ENCODE peak calls at places on chromosomes 1 and 21, in four cellular contexts. One of them, this sample, is unnamed.

GRCh38 chr1:199856381-199856780 is 171.1 kb upstream of the NR5A2 start:
- DNase-seq in PC-3: no peak
- DNase-seq in sigmoid colon: no peak
- DNase-seq in astrocyte of the spinal cord: no peak
- DNase-seq in this sample: no peak

GRCh38 chr1:38353956-38354355 is 307.4 kb upstream of the POU3F1 start:
- DNase-seq in sigmoid colon: no peak
- DNase-seq in PC-3: no peak
- DNase-seq in astrocyte of the spinal cord: no peak
- DNase-seq in this sample: no peak

GRCh38 chr1:21272540-21272939 is 17.7 kb downstream of the ECE1 start:
- DNase-seq in sigmoid colon: no peak
- DNase-seq in PC-3: no peak
- DNase-seq in astrocyte of the spinal cord: no peak
- DNase-seq in this sample: no peak

GRCh38 chr1:180155202-180155682 is 573 bp downstream of the QSOX1 start:
- DNase-seq in astrocyte of the spinal cord: no peak
- DNase-seq in PC-3: no peak
- DNase-seq in sigmoid colon: no peak
- DNase-seq in this sample: no peak

GRCh38 chr1:94646786-94647555 is 105.4 kb upstream of the F3 start:
- DNase-seq in astrocyte of the spinal cord: no peak
- DNase-seq in sigmoid colon: no peak
- DNase-seq in PC-3: no peak
- DNase-seq in this sample: peak

GRCh38 chr1:26833432-26834405 is 7.2 kb downstream of the ZDHHC18 start:
- DNase-seq in PC-3: no peak
- DNase-seq in astrocyte of the spinal cord: no peak
- DNase-seq in sigmoid colon: no peak
- DNase-seq in this sample: no peak

GRCh38 chr1:151164732-151165280 is 896 bp downstream of the LYSMD1 start:
- DNase-seq in sigmoid colon: no peak
- DNase-seq in PC-3: no peak
- DNase-seq in astrocyte of the spinal cord: no peak
- DNase-seq in this sample: no peak

GRCh38 chr1:53057134-53057533 is 4.9 kb upstream of the PODN start:
- DNase-seq in sigmoid colon: no peak
- DNase-seq in PC-3: no peak
- DNase-seq in astrocyte of the spinal cord: no peak
- DNase-seq in this sample: no peak

GRCh38 chr1:212699839-212700596 is at the start of gene BATF3:
- DNase-seq in sigmoid colon: peak
- DNase-seq in PC-3: no peak
- DNase-seq in astrocyte of the spinal cord: no peak
- DNase-seq in this sample: no peak

GRCh38 chr1:160781914-160782689 is 13.9 kb upstream of the LY9 start:
- DNase-seq in sigmoid colon: no peak
- DNase-seq in PC-3: no peak
- DNase-seq in astrocyte of the spinal cord: no peak
- DNase-seq in this sample: no peak

GRCh38 chr1:71494163-71494562 is 413.3 kb upstream of the ZRANB2 start:
- DNase-seq in astrocyte of the spinal cord: no peak
- DNase-seq in sigmoid colon: no peak
- DNase-seq in PC-3: peak
- DNase-seq in this sample: peak

GRCh38 chr1:25619101-25619890 is 2.7 kb downstream of the MAN1C1 start:
- DNase-seq in PC-3: peak
- DNase-seq in sigmoid colon: no peak
- DNase-seq in astrocyte of the spinal cord: no peak
- DNase-seq in this sample: no peak

GRCh38 chr1:9080704-9081291 is 11.4 kb upstream of the SLC2A5 start:
- DNase-seq in sigmoid colon: no peak
- DNase-seq in astrocyte of the spinal cord: peak
- DNase-seq in PC-3: peak
- DNase-seq in this sample: no peak

GRCh38 chr1:242525769-242526168 is 1.3 kb upstream of the PLD5 start:
- DNase-seq in astrocyte of the spinal cord: no peak
- DNase-seq in PC-3: no peak
- DNase-seq in sigmoid colon: no peak
- DNase-seq in this sample: no peak

GRCh38 chr21:35509004-35509704 is 460.1 kb upstream of the RUNX1 start:
- DNase-seq in PC-3: no peak
- DNase-seq in sigmoid colon: no peak
- DNase-seq in astrocyte of the spinal cord: no peak
- DNase-seq in this sample: no peak
- TF ChIP-seq CTCF in PC-3: no peak
- TF ChIP-seq CTCF in sigmoid colon: no peak
- TF ChIP-seq CTCF in astrocyte of the spinal cord: no peak
- TF ChIP-seq CTCF in this sample: no peak

GRCh38 chr1:246280551-246280950 is 226.5 kb downstream of the SMYD3 start:
- DNase-seq in sigmoid colon: no peak
- DNase-seq in PC-3: peak
- DNase-seq in astrocyte of the spinal cord: peak
- DNase-seq in this sample: peak
- TF ChIP-seq CTCF in sigmoid colon: no peak
- TF ChIP-seq CTCF in PC-3: peak
- TF ChIP-seq CTCF in astrocyte of the spinal cord: peak
- TF ChIP-seq CTCF in this sample: peak

DNA sequence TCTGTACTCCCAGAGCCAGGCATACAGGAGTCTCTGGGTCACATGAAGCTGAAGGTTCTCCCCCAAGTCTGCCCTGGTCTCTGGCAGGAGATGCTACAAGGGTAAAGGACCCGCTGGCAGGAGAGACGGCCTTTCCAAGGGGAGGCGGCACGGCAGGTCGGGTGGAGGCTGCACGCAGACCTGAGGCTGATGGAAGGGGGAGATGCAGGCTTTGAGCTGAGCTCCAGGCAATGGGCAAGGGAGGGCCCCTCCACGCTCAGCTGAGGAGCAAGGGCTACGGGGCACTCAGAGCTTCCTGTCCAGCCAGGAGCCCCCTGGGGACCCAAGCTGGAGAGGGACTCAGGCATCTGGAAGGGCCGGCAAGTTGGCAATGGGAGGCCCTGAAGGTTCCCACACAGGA is 50.3 kb downstream of the MEGF6 start:
- DNase-seq in sigmoid colon: no peak
- DNase-seq in astrocyte of the spinal cord: no peak
- DNase-seq in PC-3: no peak
- DNase-seq in this sample: no peak
- TF ChIP-seq CTCF in sigmoid colon: no peak
- TF ChIP-seq CTCF in astrocyte of the spinal cord: no peak
- TF ChIP-seq CTCF in PC-3: no peak
- TF ChIP-seq CTCF in this sample: no peak

GRCh38 chr1:15847100-15847892 is at the start of gene SPEN:
- DNase-seq in sigmoid colon: peak
- DNase-seq in PC-3: peak
- DNase-seq in astrocyte of the spinal cord: peak
- DNase-seq in this sample: peak
- TF ChIP-seq CTCF in sigmoid colon: peak
- TF ChIP-seq CTCF in PC-3: no peak
- TF ChIP-seq CTCF in astrocyte of the spinal cord: no peak
- TF ChIP-seq CTCF in this sample: no peak

DNA sequence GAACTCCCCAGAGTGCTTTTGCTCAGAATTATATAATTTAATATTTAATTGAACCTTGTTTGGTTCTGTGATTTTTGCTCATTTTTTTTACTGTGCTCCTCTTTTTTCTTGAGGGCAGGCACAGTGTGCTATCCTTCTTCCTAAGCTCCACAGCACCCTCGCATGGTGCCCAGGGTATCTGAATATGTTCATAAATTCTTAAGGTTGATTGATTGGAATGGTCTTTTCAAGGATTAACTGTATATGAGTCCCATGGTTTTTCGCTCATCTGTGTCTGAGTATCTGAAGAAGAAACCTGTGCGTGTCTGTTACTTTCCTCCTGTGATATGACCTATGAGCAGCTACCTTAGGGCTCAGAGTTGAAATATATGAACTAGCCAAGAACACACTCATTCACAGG is 393.7 kb downstream of the HLX start:
- DNase-seq in PC-3: peak
- DNase-seq in sigmoid colon: no peak
- DNase-seq in astrocyte of the spinal cord: no peak
- DNase-seq in this sample: no peak
- TF ChIP-seq CTCF in PC-3: peak
- TF ChIP-seq CTCF in sigmoid colon: no peak
- TF ChIP-seq CTCF in astrocyte of the spinal cord: no peak
- TF ChIP-seq CTCF in this sample: peak

GRCh38 chr1:61851849-61852692 is 109.8 kb downstream of the PATJ start:
- DNase-seq in PC-3: peak
- DNase-seq in astrocyte of the spinal cord: peak
- DNase-seq in sigmoid colon: no peak
- DNase-seq in this sample: peak
- TF ChIP-seq CTCF in PC-3: peak
- TF ChIP-seq CTCF in astrocyte of the spinal cord: peak
- TF ChIP-seq CTCF in sigmoid colon: peak
- TF ChIP-seq CTCF in this sample: peak

GRCh38 chr1:41024953-41025352 is 3.4 kb upstream of the SLFNL1 start:
- DNase-seq in astrocyte of the spinal cord: no peak
- DNase-seq in PC-3: no peak
- DNase-seq in sigmoid colon: no peak
- DNase-seq in this sample: no peak

GRCh38 chr1:41021526-41022308 is at the start of gene SLFNL1:
- DNase-seq in PC-3: no peak
- DNase-seq in astrocyte of the spinal cord: no peak
- DNase-seq in sigmoid colon: no peak
- DNase-seq in this sample: peak

GRCh38 chr1:41022424-41022823 is 899 bp upstream of the SLFNL1 start:
- DNase-seq in PC-3: no peak
- DNase-seq in astrocyte of the spinal cord: no peak
- DNase-seq in sigmoid colon: no peak
- DNase-seq in this sample: no peak

GRCh38 chr1:41025979-41026819 is 4.7 kb upstream of the SLFNL1 start:
- DNase-seq in astrocyte of the spinal cord: no peak
- DNase-seq in PC-3: no peak
- DNase-seq in sigmoid colon: no peak
- DNase-seq in this sample: no peak

DNA sequence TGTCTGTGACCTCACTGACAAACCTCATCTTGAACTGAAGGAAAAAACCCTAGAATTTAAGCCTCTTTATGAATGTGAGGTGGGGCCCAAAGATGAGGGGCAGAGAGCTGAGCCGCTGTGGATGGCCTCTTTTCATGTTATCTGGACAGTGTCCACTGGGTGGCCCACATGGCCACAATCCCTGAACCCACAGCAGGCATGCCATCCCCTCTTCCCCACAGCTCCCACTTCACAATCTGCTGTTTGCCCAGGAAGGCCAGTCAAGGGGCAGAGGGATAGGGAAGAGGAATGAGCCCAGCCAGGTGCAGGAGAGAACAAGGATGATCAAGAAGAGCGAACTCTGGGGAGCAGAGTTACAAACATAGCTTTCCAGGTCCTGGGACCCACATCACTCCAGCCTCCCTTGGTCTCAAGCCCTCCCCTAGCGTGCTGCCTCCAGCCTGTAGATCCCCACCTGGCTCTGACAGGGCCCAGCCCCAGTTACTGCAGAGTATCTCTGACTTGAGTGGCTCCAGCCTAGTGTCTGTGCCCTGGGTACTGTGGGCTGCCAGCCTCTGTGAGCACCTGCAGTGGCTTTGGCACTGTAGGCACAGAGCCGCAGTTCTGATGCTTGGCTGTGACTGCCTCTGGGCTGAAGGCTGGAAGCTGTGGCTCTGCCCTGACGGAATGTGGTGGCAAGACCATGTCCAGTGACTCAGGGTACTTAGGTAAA is 1.9 kb upstream of the SLFNL1 start:
- DNase-seq in PC-3: peak
- DNase-seq in astrocyte of the spinal cord: no peak
- DNase-seq in sigmoid colon: no peak
- DNase-seq in this sample: peak
- TF ChIP-seq CTCF in PC-3: peak
- TF ChIP-seq CTCF in astrocyte of the spinal cord: peak
- TF ChIP-seq CTCF in sigmoid colon: no peak
- TF ChIP-seq CTCF in this sample: peak

DNA sequence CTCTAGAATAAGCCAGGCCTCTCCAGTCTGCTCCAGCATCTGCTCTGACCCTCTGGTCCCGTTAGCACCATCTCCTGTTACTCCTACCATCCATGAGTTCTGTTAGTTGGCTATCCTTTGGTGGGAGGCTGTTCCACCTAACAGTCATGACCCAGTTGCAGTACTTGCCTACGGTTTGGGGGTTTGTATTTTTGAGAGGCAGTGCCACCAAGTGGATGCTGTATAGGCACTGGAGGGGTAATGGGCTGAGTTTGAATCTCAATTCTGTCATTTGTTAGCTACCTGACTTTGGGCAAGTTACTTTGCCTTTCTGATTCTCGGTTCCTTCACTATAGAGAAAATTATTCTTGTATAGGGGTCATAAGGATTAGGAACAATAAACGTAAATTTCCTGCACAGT is 12.1 kb upstream of the C8B start:
- DNase-seq in astrocyte of the spinal cord: no peak
- DNase-seq in PC-3: no peak
- DNase-seq in sigmoid colon: no peak
- DNase-seq in this sample: no peak
- TF ChIP-seq CTCF in astrocyte of the spinal cord: no peak
- TF ChIP-seq CTCF in PC-3: no peak
- TF ChIP-seq CTCF in sigmoid colon: no peak
- TF ChIP-seq CTCF in this sample: no peak

GRCh38 chr1:45011837-45012638 is at the start of gene UROD:
- DNase-seq in PC-3: peak
- DNase-seq in astrocyte of the spinal cord: peak
- DNase-seq in sigmoid colon: peak
- DNase-seq in this sample: peak
- TF ChIP-seq CTCF in PC-3: no peak
- TF ChIP-seq CTCF in astrocyte of the spinal cord: no peak
- TF ChIP-seq CTCF in sigmoid colon: no peak
- TF ChIP-seq CTCF in this sample: no peak

This sample was measured in HFFc6.